ENCODE peak calls at places on chromosomes 16 and 17, in nine cellular contexts. Z is effector CD4-positive, alpha-beta T cell; X is left ventricle myocardium inferior; W is NCI-H2171 treated with DMSO at 0.1 percent for 48 hours; O is H54; R is HTR-8/SVneo; P is endothelial cell; K is NB4; C is naive thymus-derived CD8-positive, alpha-beta T cell. B is an unnamed sample.

GRCh38 chr17:20063665-20064648 is 54.8 kb downstream of the SPECC1 start:
- DNase-seq in Z (no peak), X (peak; percentile 81), W (peak; percentile 27), O (peak; percentile 70), R (peak; percentile 63), P (no peak), K (peak; percentile 99), C (no peak), B (peak; percentile 74)

GRCh38 chr16:11047939-11048500 is 103.7 kb downstream of the CLEC16A start:
- DNase-seq in Z (no peak), X (no peak), W (peak; percentile 25), O (no peak), R (no peak), P (no peak), K (no peak), C (no peak), B (peak; percentile 60)

GRCh38 chr17:69637399-69638165 is 223.1 kb downstream of the MAP2K6 start:
- DNase-seq in Z (no peak), X (no peak), W (no peak), O (peak; percentile 17), R (no peak), P (no peak), K (no peak), C (no peak), B (peak; percentile 10)

GRCh38 chr16:67179421-67180080 is 4.2 kb downstream of the MATCAP1 start:
- DNase-seq in Z (no peak), X (no peak), W (no peak), O (no peak), R (no peak), P (no peak), K (peak; percentile 66), C (no peak), B (no peak)

GRCh38 chr16:70656712-70657263 is 10.4 kb downstream of the IL34 start:
- DNase-seq in Z (no peak), X (no peak), W (no peak), O (no peak), R (no peak), P (no peak), K (no peak), C (no peak), B (no peak)

GRCh38 chr17:60640503-60640902 is 37.1 kb upstream of the BCAS3 start:
- DNase-seq in Z (no peak), X (no peak), W (peak; percentile 39), O (no peak), R (no peak), P (no peak), K (peak; percentile 15), C (no peak), B (peak; percentile 43)

GRCh38 chr17:8126306-8127066 is 2.6 kb upstream of the HES7 start:
- DNase-seq in Z (peak; percentile 20), X (no peak), W (peak; percentile 79), O (no peak), R (no peak), P (no peak), K (peak; percentile 49), C (peak; percentile 54), B (peak; percentile 58)

GRCh38 chr16:34803683-34804416 is 1344.4 kb downstream of the TP53TG3F start:
- DNase-seq in Z (no peak), X (no peak), W (no peak), O (no peak), R (no peak), P (no peak), K (no peak), C (no peak), B (no peak)

GRCh38 chr16:75593825-75594820 is 27.9 kb downstream of the GABARAPL2 start:
- DNase-seq in Z (no peak), X (no peak), W (peak; percentile 77), O (peak; percentile 38), R (no peak), P (peak; percentile 6), K (peak; percentile 28), C (no peak), B (no peak)

GRCh38 chr17:1072551-1072961 is 75.6 kb downstream of the TIMM22 start:
- DNase-seq in Z (no peak), X (no peak), W (no peak), O (no peak), R (no peak), P (no peak), K (no peak), C (no peak), B (no peak)

GRCh38 chr17:75012320-75013076 is at the start of gene MRPL58:
- DNase-seq in Z (peak; percentile 67), X (peak; percentile 85), W (peak; percentile 89), O (peak; percentile 92), R (peak; percentile 95), P (peak; percentile 85), K (peak; percentile 94), C (peak; percentile 62), B (peak; percentile 85)

GRCh38 chr17:42315402-42316156 is 27.3 kb downstream of the STAT5A start:
- DNase-seq in Z (no peak), X (no peak), W (no peak), O (no peak), R (no peak), P (no peak), K (no peak), C (peak; percentile 24), B (no peak)

GRCh38 chr16:67412294-67412693 is 4.0 kb downstream of the ZDHHC1 start:
- DNase-seq in Z (no peak), X (no peak), W (no peak), O (no peak), R (no peak), P (no peak), K (no peak), C (no peak), B (no peak)

GRCh38 chr17:50961282-50962220 is 95.4 kb upstream of the TOB1 start:
- DNase-seq in Z (no peak), X (no peak), W (no peak), O (no peak), R (no peak), P (no peak), K (no peak), C (no peak), B (peak; percentile 89)

GRCh38 chr16:83717814-83718213 is 90.0 kb upstream of the HSBP1 start:
- DNase-seq in Z (no peak), X (no peak), W (no peak), O (peak; percentile 35), R (peak; percentile 34), P (no peak), K (no peak), C (no peak), B (peak; percentile 5)

GRCh38 chr17:14559720-14560119 is 258.8 kb downstream of the HS3ST3B1 start:
- DNase-seq in Z (no peak), X (no peak), W (no peak), O (no peak), R (no peak), P (no peak), K (no peak), C (no peak), B (no peak)

GRCh38 chr16:56822966-56823739 is 41.9 kb upstream of the SLC12A3 start:
- DNase-seq in Z (no peak), X (no peak), W (no peak), O (no peak), R (no peak), P (no peak), K (no peak), C (no peak), B (no peak)

GRCh38 chr16:58448890-58449289 is 51.1 kb upstream of the NDRG4 start:
- DNase-seq in Z (no peak), X (no peak), W (no peak), O (no peak), R (peak; percentile 53), P (no peak), K (no peak), C (no peak), B (no peak)

GRCh38 chr17:82148011-82148410 is 50.0 kb upstream of the FASN start:
- DNase-seq in Z (no peak), X (no peak), W (no peak), O (no peak), R (no peak), P (no peak), K (no peak), C (no peak), B (no peak)

GRCh38 chr16:68806422-68806821 is 36.9 kb upstream of the TANGO6 start:
- DNase-seq in Z (no peak), X (no peak), W (no peak), O (no peak), R (no peak), P (no peak), K (no peak), C (no peak), B (no peak)

GRCh38 chr16:86519649-86520316 is 9.5 kb downstream of the FOXF1 start:
- DNase-seq in Z (peak; percentile 37), X (peak; percentile 51), W (peak; percentile 54), O (peak; percentile 79), R (peak; percentile 79), P (peak; percentile 68), K (peak; percentile 72), C (peak; percentile 48), B (peak; percentile 31)

GRCh38 chr16:68403704-68404103 is 44.6 kb downstream of the SMPD3 start:
- DNase-seq in Z (no peak), X (no peak), W (no peak), O (no peak), R (no peak), P (no peak), K (no peak), C (no peak), B (no peak)

GRCh38 chr17:79944251-79944812 is 91.3 kb downstream of the TBC1D16 start:
- DNase-seq in Z (no peak), X (peak; percentile 12), W (no peak), O (no peak), R (no peak), P (no peak), K (no peak), C (no peak), B (no peak)

GRCh38 chr17:73123606-73124320 is 31.3 kb upstream of the SLC39A11 start:
- DNase-seq in Z (no peak), X (no peak), W (no peak), O (no peak), R (no peak), P (no peak), K (no peak), C (no peak), B (no peak)

GRCh38 chr16:50697881-50698767 is 4.7 kb downstream of the NOD2 start:
- DNase-seq in Z (no peak), X (no peak), W (no peak), O (no peak), R (no peak), P (no peak), K (peak; percentile 45), C (no peak), B (no peak)

GRCh38 chr17:81429813-81430510 is 34.7 kb downstream of the BAHCC1 start:
- DNase-seq in Z (no peak), X (peak; percentile 44), W (peak; percentile 84), O (no peak), R (no peak), P (no peak), K (peak; percentile 83), C (no peak), B (no peak)

GRCh38 chr16:47939690-47940089 is 216.1 kb downstream of the ABCC12 start:
- DNase-seq in Z (no peak), X (no peak), W (no peak), O (no peak), R (no peak), P (no peak), K (no peak), C (no peak), B (no peak)

GRCh38 chr16:86868746-86869145 is 290.4 kb downstream of the FOXL1 start:
- DNase-seq in Z (no peak), X (no peak), W (no peak), O (no peak), R (no peak), P (no peak), K (no peak), C (no peak), B (no peak)

GRCh38 chr16:65117701-65118448 is 4.0 kb downstream of the CDH11 start:
- DNase-seq in Z (no peak), X (peak; percentile 49), W (peak; percentile 81), O (peak; percentile 26), R (peak; percentile 17), P (peak; percentile 71), K (peak; percentile 68), C (no peak), B (peak; percentile 93)

GRCh38 chr16:15874745-15875314 is 13.6 kb downstream of the CEP20 start:
- DNase-seq in Z (no peak), X (peak; percentile 36), W (peak; percentile 42), O (no peak), R (peak; percentile 63), P (peak; percentile 55), K (peak; percentile 24), C (no peak), B (peak; percentile 59)

GRCh38 chr17:78324391-78325075 is 35.3 kb downstream of the SOCS3 start:
- DNase-seq in Z (no peak), X (peak; percentile 91), W (peak; percentile 81), O (no peak), R (no peak), P (peak; percentile 80), K (peak; percentile 89), C (no peak), B (peak; percentile 59)